ENCODE peak calls at places on chromosomes 3 and 15, in five cellular contexts. One of them, this sample, is unnamed.

GRCh38 chr15:90035095-90035834 is 34.1 kb downstream of the ZNF710 start:
- DNase-seq in astrocyte of the spinal cord: peak
- DNase-seq in transverse colon: peak
- DNase-seq in neural crest cell: no peak
- DNase-seq in CD8-positive, alpha-beta T cell: no peak
- DNase-seq in this sample: peak

GRCh38 chr3:107674371-107674770 is 151.6 kb downstream of the BBX start:
- DNase-seq in CD8-positive, alpha-beta T cell: no peak
- DNase-seq in transverse colon: no peak
- DNase-seq in astrocyte of the spinal cord: peak
- DNase-seq in neural crest cell: no peak
- DNase-seq in this sample: no peak

GRCh38 chr3:193640165-193640706 is 47.2 kb downstream of the OPA1 start:
- DNase-seq in CD8-positive, alpha-beta T cell: no peak
- DNase-seq in astrocyte of the spinal cord: no peak
- DNase-seq in transverse colon: no peak
- DNase-seq in neural crest cell: no peak
- DNase-seq in this sample: no peak

GRCh38 chr15:43939070-43939469 is 112.3 kb downstream of the WDR76 start:
- DNase-seq in CD8-positive, alpha-beta T cell: no peak
- DNase-seq in neural crest cell: no peak
- DNase-seq in astrocyte of the spinal cord: peak
- DNase-seq in transverse colon: peak
- DNase-seq in this sample: no peak

GRCh38 chr15:23648920-23649515 is 1.4 kb upstream of the MAGEL2 start:
- DNase-seq in CD8-positive, alpha-beta T cell: no peak
- DNase-seq in transverse colon: peak
- DNase-seq in neural crest cell: peak
- DNase-seq in astrocyte of the spinal cord: no peak
- DNase-seq in this sample: no peak

GRCh38 chr3:177516130-177517011 is 319.1 kb upstream of the TBL1XR1 start:
- DNase-seq in transverse colon: no peak
- DNase-seq in CD8-positive, alpha-beta T cell: no peak
- DNase-seq in neural crest cell: peak
- DNase-seq in astrocyte of the spinal cord: peak
- DNase-seq in this sample: no peak

GRCh38 chr15:57692709-57693108 is 13.8 kb upstream of the POLR2M start:
- DNase-seq in transverse colon: no peak
- DNase-seq in neural crest cell: no peak
- DNase-seq in astrocyte of the spinal cord: peak
- DNase-seq in CD8-positive, alpha-beta T cell: no peak
- DNase-seq in this sample: no peak

GRCh38 chr3:55690161-55690560 is 203.1 kb upstream of the WNT5A start:
- DNase-seq in neural crest cell: no peak
- DNase-seq in transverse colon: no peak
- DNase-seq in astrocyte of the spinal cord: no peak
- DNase-seq in CD8-positive, alpha-beta T cell: no peak
- DNase-seq in this sample: no peak

GRCh38 chr3:60453326-60453725 is 797.9 kb downstream of the FHIT start:
- DNase-seq in CD8-positive, alpha-beta T cell: no peak
- DNase-seq in neural crest cell: no peak
- DNase-seq in astrocyte of the spinal cord: no peak
- DNase-seq in transverse colon: no peak
- DNase-seq in this sample: no peak

GRCh38 chr3:24773798-24774197 is 279.1 kb upstream of the THRB start:
- DNase-seq in neural crest cell: peak
- DNase-seq in CD8-positive, alpha-beta T cell: no peak
- DNase-seq in transverse colon: peak
- DNase-seq in astrocyte of the spinal cord: peak
- DNase-seq in this sample: no peak

GRCh38 chr3:10552631-10552943 is 47.2 kb upstream of the ATP2B2 start:
- DNase-seq in transverse colon: no peak
- DNase-seq in astrocyte of the spinal cord: no peak
- DNase-seq in CD8-positive, alpha-beta T cell: no peak
- DNase-seq in neural crest cell: no peak
- DNase-seq in this sample: no peak

DNA sequence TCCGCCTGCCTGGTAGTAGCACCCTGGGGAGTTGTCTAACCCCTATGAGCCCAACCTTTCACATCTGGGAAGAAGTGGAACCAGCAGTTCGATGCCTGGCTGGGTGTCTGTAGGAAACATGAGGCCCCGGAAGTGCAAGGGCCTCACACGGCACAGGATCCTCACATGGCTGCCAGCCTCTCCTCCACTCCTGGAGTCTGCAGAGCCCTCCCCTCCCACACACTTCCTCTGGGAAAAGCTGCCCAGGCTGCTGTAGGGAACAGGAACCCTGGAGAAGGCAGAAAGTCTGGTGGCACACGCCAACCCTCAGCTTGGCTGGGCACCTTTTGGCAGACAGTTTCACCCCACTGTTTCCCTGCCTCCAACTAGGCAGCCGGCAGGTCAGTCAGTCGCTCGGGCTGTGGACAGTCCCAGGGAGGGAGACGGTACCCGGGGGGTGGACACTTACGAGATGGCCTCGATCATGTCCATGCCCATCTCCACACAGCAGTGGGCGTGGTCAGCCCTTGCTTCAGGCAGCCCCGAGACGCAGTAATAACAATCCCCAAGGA is 118.4 kb downstream of the ADCY5 start:
- DNase-seq in transverse colon: peak
- DNase-seq in neural crest cell: no peak
- DNase-seq in astrocyte of the spinal cord: no peak
- DNase-seq in CD8-positive, alpha-beta T cell: no peak
- DNase-seq in this sample: peak
- TF ChIP-seq CTCF in transverse colon: no peak
- TF ChIP-seq CTCF in neural crest cell: no peak
- TF ChIP-seq CTCF in astrocyte of the spinal cord: no peak
- TF ChIP-seq CTCF in CD8-positive, alpha-beta T cell: no peak
- TF ChIP-seq CTCF in this sample: no peak

GRCh38 chr3:63333815-63334214 is 55.7 kb downstream of the SYNPR start:
- DNase-seq in CD8-positive, alpha-beta T cell: no peak
- DNase-seq in transverse colon: no peak
- DNase-seq in astrocyte of the spinal cord: peak
- DNase-seq in neural crest cell: no peak
- DNase-seq in this sample: no peak
- TF ChIP-seq CTCF in CD8-positive, alpha-beta T cell: no peak
- TF ChIP-seq CTCF in transverse colon: no peak
- TF ChIP-seq CTCF in astrocyte of the spinal cord: peak
- TF ChIP-seq CTCF in neural crest cell: peak
- TF ChIP-seq CTCF in this sample: peak

GRCh38 chr15:85543741-85544155 is 163.3 kb downstream of the AKAP13 start:
- DNase-seq in transverse colon: peak
- DNase-seq in astrocyte of the spinal cord: no peak
- DNase-seq in CD8-positive, alpha-beta T cell: peak
- DNase-seq in neural crest cell: no peak
- DNase-seq in this sample: peak
- TF ChIP-seq CTCF in transverse colon: peak
- TF ChIP-seq CTCF in astrocyte of the spinal cord: no peak
- TF ChIP-seq CTCF in CD8-positive, alpha-beta T cell: peak
- TF ChIP-seq CTCF in neural crest cell: no peak
- TF ChIP-seq CTCF in this sample: no peak

DNA sequence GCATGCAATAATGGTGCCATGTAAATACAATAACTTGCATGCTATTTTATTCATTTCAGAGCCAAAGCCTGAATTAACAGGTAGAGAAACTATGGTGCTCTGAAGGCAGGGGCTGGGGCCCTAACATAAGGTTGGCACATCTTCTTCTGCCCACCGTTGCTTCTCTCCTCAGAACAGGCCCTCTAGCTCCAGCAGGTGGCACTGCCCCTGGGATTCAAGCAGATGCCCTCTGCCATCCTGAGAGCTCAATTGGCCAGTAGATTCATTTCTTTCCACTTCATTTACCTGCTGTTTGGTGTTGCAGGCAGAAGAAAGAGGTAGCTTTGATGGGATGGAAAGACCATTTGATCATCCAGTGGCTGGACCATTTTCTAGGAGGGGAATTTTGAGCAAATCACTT is 130.5 kb downstream of the FOXB1 start:
- DNase-seq in transverse colon: no peak
- DNase-seq in neural crest cell: no peak
- DNase-seq in astrocyte of the spinal cord: no peak
- DNase-seq in CD8-positive, alpha-beta T cell: peak
- DNase-seq in this sample: no peak
- TF ChIP-seq CTCF in transverse colon: peak
- TF ChIP-seq CTCF in neural crest cell: no peak
- TF ChIP-seq CTCF in astrocyte of the spinal cord: peak
- TF ChIP-seq CTCF in CD8-positive, alpha-beta T cell: peak
- TF ChIP-seq CTCF in this sample: peak

GRCh38 chr15:98568382-98569017 is 79.8 kb upstream of the IGF1R start:
- DNase-seq in neural crest cell: no peak
- DNase-seq in astrocyte of the spinal cord: no peak
- DNase-seq in transverse colon: no peak
- DNase-seq in CD8-positive, alpha-beta T cell: no peak
- DNase-seq in this sample: no peak
- TF ChIP-seq CTCF in neural crest cell: peak
- TF ChIP-seq CTCF in astrocyte of the spinal cord: no peak
- TF ChIP-seq CTCF in transverse colon: no peak
- TF ChIP-seq CTCF in CD8-positive, alpha-beta T cell: no peak
- TF ChIP-seq CTCF in this sample: no peak

GRCh38 chr15:62846131-62846804 is 196.3 kb upstream of the TPM1 start:
- DNase-seq in astrocyte of the spinal cord: no peak
- DNase-seq in CD8-positive, alpha-beta T cell: no peak
- DNase-seq in transverse colon: no peak
- DNase-seq in neural crest cell: no peak
- DNase-seq in this sample: no peak

GRCh38 chr15:62848631-62849050 is 193.9 kb upstream of the TPM1 start:
- DNase-seq in CD8-positive, alpha-beta T cell: no peak
- DNase-seq in neural crest cell: no peak
- DNase-seq in astrocyte of the spinal cord: no peak
- DNase-seq in transverse colon: no peak
- DNase-seq in this sample: no peak

GRCh38 chr15:62849316-62850129 is 193.0 kb upstream of the TPM1 start:
- DNase-seq in neural crest cell: no peak
- DNase-seq in CD8-positive, alpha-beta T cell: no peak
- DNase-seq in transverse colon: no peak
- DNase-seq in astrocyte of the spinal cord: no peak
- DNase-seq in this sample: no peak

GRCh38 chr15:62846805-62847481 is 195.6 kb upstream of the TPM1 start:
- DNase-seq in neural crest cell: no peak
- DNase-seq in transverse colon: no peak
- DNase-seq in CD8-positive, alpha-beta T cell: no peak
- DNase-seq in astrocyte of the spinal cord: no peak
- DNase-seq in this sample: no peak

GRCh38 chr15:62847900-62848489 is 194.6 kb upstream of the TPM1 start:
- DNase-seq in neural crest cell: peak
- DNase-seq in transverse colon: peak
- DNase-seq in astrocyte of the spinal cord: peak
- DNase-seq in CD8-positive, alpha-beta T cell: peak
- DNase-seq in this sample: peak
- TF ChIP-seq CTCF in neural crest cell: peak
- TF ChIP-seq CTCF in transverse colon: peak
- TF ChIP-seq CTCF in astrocyte of the spinal cord: peak
- TF ChIP-seq CTCF in CD8-positive, alpha-beta T cell: peak
- TF ChIP-seq CTCF in this sample: peak

DNA sequence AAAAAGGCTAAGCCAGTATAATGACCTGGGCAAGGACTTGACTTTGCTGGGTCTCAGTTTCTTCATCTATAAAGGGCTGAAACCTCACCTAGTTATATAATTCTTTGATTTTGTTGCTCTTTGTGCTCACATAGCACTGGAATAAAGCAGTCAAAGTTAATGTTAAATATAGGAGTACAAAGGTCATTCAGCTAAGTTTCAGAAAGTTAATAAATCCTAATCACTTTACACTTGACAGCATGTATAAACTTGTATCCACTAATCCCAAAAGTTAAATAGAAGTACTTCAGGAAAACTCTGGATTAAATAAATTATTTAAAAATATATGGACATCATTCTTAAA is 33.9 kb downstream of the PLCL2 start:
- DNase-seq in neural crest cell: no peak
- DNase-seq in CD8-positive, alpha-beta T cell: no peak
- DNase-seq in transverse colon: no peak
- DNase-seq in astrocyte of the spinal cord: no peak
- DNase-seq in this sample: no peak
- TF ChIP-seq CTCF in neural crest cell: no peak
- TF ChIP-seq CTCF in CD8-positive, alpha-beta T cell: no peak
- TF ChIP-seq CTCF in transverse colon: no peak
- TF ChIP-seq CTCF in astrocyte of the spinal cord: no peak
- TF ChIP-seq CTCF in this sample: no peak

GRCh38 chr3:120198305-120198878 is 86.6 kb downstream of the GPR156 start:
- DNase-seq in astrocyte of the spinal cord: peak
- DNase-seq in transverse colon: no peak
- DNase-seq in neural crest cell: no peak
- DNase-seq in CD8-positive, alpha-beta T cell: no peak
- DNase-seq in this sample: no peak
- TF ChIP-seq CTCF in astrocyte of the spinal cord: peak
- TF ChIP-seq CTCF in transverse colon: peak
- TF ChIP-seq CTCF in neural crest cell: no peak
- TF ChIP-seq CTCF in CD8-positive, alpha-beta T cell: no peak
- TF ChIP-seq CTCF in this sample: no peak

This sample was measured in Peyer's patch.